ENCODE peak calls at places on chromosome 21, in six cellular contexts. Z, O, N, E, H and B are unnamed samples.

GRCh38 chr21:28239345-28239744 is 753.3 kb downstream of the LTN1 start:
- DNase-seq in Z (no peak), O (peak; percentile 37), N (peak; percentile 46), E (no peak), H (no peak), B (no peak)

GRCh38 chr21:38244885-38245869 is 11.6 kb upstream of the KCNJ15 start:
- DNase-seq in Z (no peak), O (no peak), N (no peak), E (peak; percentile 98), H (peak; percentile 50), B (peak; percentile 61)

GRCh38 chr21:8989883-8990325 is 1531.5 kb upstream of the TPTE start:
- DNase-seq in Z (no peak), O (no peak), N (no peak), E (no peak), H (no peak), B (no peak)

GRCh38 chr21:28827422-28827821 is 165.3 kb downstream of the LTN1 start:
- DNase-seq in Z (no peak), O (no peak), N (no peak), E (peak; percentile 46), H (no peak), B (no peak)

GRCh38 chr21:33211305-33211704 is 18.4 kb upstream of the IFNAR2 start:
- DNase-seq in Z (no peak), O (no peak), N (no peak), E (no peak), H (no peak), B (no peak)

GRCh38 chr21:43467785-43468184 is 40.9 kb upstream of the SIK1 start:
- DNase-seq in Z (no peak), O (peak; percentile 2), N (peak; percentile 3), E (no peak), H (peak; percentile 24), B (no peak)

GRCh38 chr21:33368124-33368523 is 35.1 kb upstream of the IFNGR2 start:
- DNase-seq in Z (no peak), O (no peak), N (no peak), E (no peak), H (no peak), B (no peak)

GRCh38 chr21:43886565-43886964 is 21.5 kb downstream of the AGPAT3 start:
- DNase-seq in Z (no peak), O (no peak), N (no peak), E (no peak), H (no peak), B (no peak)

GRCh38 chr21:43207043-43207315 is 38.2 kb downstream of the CRYAA start:
- DNase-seq in Z (no peak), O (no peak), N (no peak), E (no peak), H (peak; percentile 17), B (no peak)

GRCh38 chr21:33078907-33079582 is 9.1 kb downstream of the OLIG1 start:
- DNase-seq in Z (no peak), O (peak; percentile 50), N (no peak), E (peak; percentile 84), H (no peak), B (peak; percentile 98)

GRCh38 chr21:22993822-22994574 is 1995.8 kb downstream of the NCAM2 start:
- DNase-seq in Z (no peak), O (no peak), N (no peak), E (no peak), H (no peak), B (no peak)

GRCh38 chr21:34845521-34846213 is 176.9 kb downstream of the CLIC6 start:
- DNase-seq in Z (no peak), O (no peak), N (no peak), E (peak; percentile 90), H (no peak), B (peak; percentile 42)

GRCh38 chr21:39048064-39048463 is 135.2 kb downstream of the PSMG1 start:
- DNase-seq in Z (no peak), O (no peak), N (no peak), E (peak; percentile 4), H (peak; percentile 53), B (no peak)

GRCh38 chr21:32346951-32347350 is 45.9 kb downstream of the URB1 start:
- DNase-seq in Z (no peak), O (no peak), N (no peak), E (no peak), H (no peak), B (no peak)

GRCh38 chr21:32481875-32482408 is 69.4 kb downstream of the EVA1C start:
- DNase-seq in Z (no peak), O (no peak), N (no peak), E (no peak), H (no peak), B (no peak)

GRCh38 chr21:38376693-38377092 is 119.9 kb downstream of the KCNJ15 start:
- DNase-seq in Z (no peak), O (no peak), N (no peak), E (no peak), H (no peak), B (no peak)

GRCh38 chr21:35294231-35294898 is 245.3 kb upstream of the RUNX1 start:
- DNase-seq in Z (no peak), O (peak; percentile 67), N (no peak), E (no peak), H (peak; percentile 61), B (no peak)

DNA sequence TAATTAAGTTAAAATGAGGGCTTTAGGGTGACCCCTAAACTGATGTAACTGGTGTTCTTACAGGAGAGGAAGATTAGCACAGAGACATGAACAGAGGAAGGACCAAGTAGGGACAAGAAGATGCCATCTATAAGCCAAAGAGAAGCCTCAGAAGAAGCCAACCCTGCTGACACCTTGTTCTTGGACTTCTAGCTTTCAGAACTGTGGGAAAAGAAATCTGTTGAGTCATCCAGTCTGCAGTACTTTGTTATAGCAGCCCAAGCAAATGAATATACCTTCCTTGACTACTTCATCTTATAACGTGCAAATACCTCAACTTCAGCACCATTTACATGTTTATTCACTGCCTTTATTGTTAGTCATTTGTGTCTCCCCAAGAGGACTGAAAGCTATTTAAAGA is 3.4 kb downstream of the ZBTB21 start:
- DNase-seq in Z (no peak), O (no peak), N (no peak), E (no peak), H (no peak), B (no peak)
- TF ChIP-seq POLR2A in Z (no peak), O (no peak), N (no peak), E (no peak), H (no peak), B (no peak)

GRCh38 chr21:41560701-41561158 is 52.8 kb upstream of the TMPRSS2 start:
- DNase-seq in Z (no peak), O (no peak), N (no peak), E (no peak), H (peak; percentile 86), B (no peak)
- TF ChIP-seq POLR2A in Z (no peak), O (no peak), N (no peak), E (no peak), H (peak; percentile 48), B (no peak)

GRCh38 chr21:16426936-16427335 is 697.2 kb downstream of the USP25 start:
- DNase-seq in Z (no peak), O (no peak), N (no peak), E (no peak), H (no peak), B (no peak)
- TF ChIP-seq POLR2A in Z (no peak), O (no peak), N (no peak), E (no peak), H (no peak), B (no peak)

DNA sequence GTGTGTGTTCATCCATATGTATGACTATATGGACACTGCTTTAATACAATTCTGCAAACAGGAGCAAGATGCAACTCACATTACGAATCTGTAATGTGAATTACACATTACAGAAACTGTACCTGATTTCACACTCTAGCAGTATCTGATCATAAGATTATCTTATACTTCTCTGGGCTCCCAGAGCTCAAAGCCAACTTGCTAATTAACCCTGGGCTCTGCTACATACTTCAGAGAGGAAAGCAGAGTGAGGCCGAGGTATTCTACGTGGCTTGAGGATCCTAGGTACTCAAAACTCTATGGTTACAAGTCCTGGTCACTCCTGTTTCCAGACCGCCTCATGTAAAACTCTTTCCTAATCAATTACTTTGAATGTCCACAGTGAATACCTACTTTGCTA is 149.2 kb upstream of the KRTAP19-8 start:
- DNase-seq in Z (no peak), O (no peak), N (no peak), E (no peak), H (no peak), B (no peak)
- TF ChIP-seq POLR2A in Z (no peak), O (no peak), N (no peak), E (no peak), H (no peak), B (no peak)

GRCh38 chr21:14617836-14618235 is 71.7 kb upstream of the SAMSN1 start:
- DNase-seq in Z (no peak), O (no peak), N (no peak), E (no peak), H (no peak), B (no peak)

GRCh38 chr21:14614287-14614686 is 68.2 kb upstream of the SAMSN1 start:
- DNase-seq in Z (no peak), O (no peak), N (no peak), E (no peak), H (no peak), B (no peak)

GRCh38 chr21:14620152-14620551 is 74.0 kb upstream of the SAMSN1 start:
- DNase-seq in Z (no peak), O (no peak), N (no peak), E (no peak), H (no peak), B (no peak)

GRCh38 chr21:14616303-14617039 is 70.4 kb upstream of the SAMSN1 start:
- DNase-seq in Z (no peak), O (no peak), N (no peak), E (no peak), H (no peak), B (no peak)

GRCh38 chr21:14617040-14617393 is 70.9 kb upstream of the SAMSN1 start:
- DNase-seq in Z (no peak), O (no peak), N (no peak), E (no peak), H (no peak), B (no peak)
- TF ChIP-seq POLR2A in Z (no peak), O (no peak), N (no peak), E (no peak), H (no peak), B (no peak)

GRCh38 chr21:26966978-26967913 is at the start of gene ADAMTS5:
- DNase-seq in Z (no peak), O (peak; percentile 26), N (peak; percentile 73), E (peak; percentile 69), H (peak; percentile 49), B (peak; percentile 84)
- TF ChIP-seq POLR2A in Z (no peak), O (peak; percentile 16), N (peak; percentile 45), E (peak; percentile 65), H (peak; percentile 21), B (peak; percentile 82)

GRCh38 chr21:37071561-37072238 is 1.2 kb downstream of the PIGP start:
- DNase-seq in Z (no peak), O (peak; percentile 62), N (peak; percentile 69), E (peak; percentile 77), H (peak; percentile 65), B (peak; percentile 33)
- TF ChIP-seq POLR2A in Z (no peak), O (peak; percentile 47), N (peak; percentile 49), E (peak; percentile 58), H (no peak), B (no peak)